ENCODE peak calls at places on chromosomes 16 and 17, in nine cellular contexts. D is transverse colon, B is sigmoid colon, T is tibial nerve, A is ovary, P is A549, N is SK-N-SH, Z is suprapubic skin, K is H1. U is an unnamed sample. For H3K4me1, the result is how much of the 10 kb centered on the place peaks cover.

GRCh38 chr17:66985338-66985737 is 20.8 kb downstream of the CACNG4 start:
- DNase-seq in D (no peak), B (no peak), T (no peak), A (no peak), P (no peak), N (no peak), Z (no peak), K (no peak), U (no peak)

GRCh38 chr16:87657621-87658192 is 55.4 kb downstream of the JPH3 start:
- DNase-seq in D (no peak), B (no peak), T (no peak), A (no peak), P (peak), N (no peak), Z (no peak), K (peak), U (no peak)

GRCh38 chr16:278863-279366 is 1.5 kb upstream of the ARHGDIG start:
- DNase-seq in D (no peak), B (no peak), T (no peak), A (no peak), P (peak), N (no peak), Z (no peak), K (no peak), U (peak)

GRCh38 chr17:42541041-42541833 is 5.2 kb downstream of the NAGLU start:
- DNase-seq in D (peak), B (no peak), T (no peak), A (no peak), P (no peak), N (no peak), Z (no peak), K (no peak), U (peak)

GRCh38 chr17:48505788-48506187 is 25.0 kb downstream of the HOXB1 start:
- DNase-seq in D (no peak), B (no peak), T (no peak), A (no peak), P (peak), N (no peak), Z (no peak), K (no peak), U (no peak)

GRCh38 chr16:10601444-10602401 is 21.3 kb upstream of the EMP2 start:
- DNase-seq in D (peak), B (no peak), T (no peak), A (no peak), P (peak), N (no peak), Z (no peak), K (no peak), U (no peak)

GRCh38 chr17:43554857-43555256 is 8.7 kb upstream of the ETV4 start:
- DNase-seq in D (no peak), B (no peak), T (no peak), A (no peak), P (no peak), N (no peak), Z (no peak), K (no peak), U (no peak)

GRCh38 chr17:76827736-76828135 is 40.5 kb upstream of the MGAT5B start:
- DNase-seq in D (no peak), B (no peak), T (no peak), A (no peak), P (no peak), N (no peak), Z (no peak), K (no peak), U (no peak)

GRCh38 chr17:8798176-8799000 is 777 bp downstream of the MFSD6L start:
- DNase-seq in D (no peak), B (no peak), T (no peak), A (no peak), P (no peak), N (no peak), Z (no peak), K (no peak), U (no peak)

GRCh38 chr16:14668556-14669223 is 25.4 kb downstream of the PLA2G10 start:
- DNase-seq in D (peak), B (no peak), T (no peak), A (no peak), P (no peak), N (no peak), Z (no peak), K (no peak), U (no peak)

GRCh38 chr17:45108051-45108450 is 24.3 kb downstream of the PLCD3 start:
- DNase-seq in D (no peak), B (no peak), T (no peak), A (no peak), P (no peak), N (no peak), Z (no peak), K (no peak), U (no peak)

GRCh38 chr16:84663433-84664101 is 15.3 kb downstream of the KLHL36 start:
- DNase-seq in D (no peak), B (no peak), T (no peak), A (no peak), P (no peak), N (no peak), Z (no peak), K (no peak), U (no peak)

GRCh38 chr16:64339052-64339770 is 782.7 kb downstream of the CDH11 start:
- DNase-seq in D (no peak), B (no peak), T (no peak), A (no peak), P (no peak), N (no peak), Z (no peak), K (no peak), U (no peak)

GRCh38 chr17:15185625-15185991 is 79.5 kb downstream of the PMP22 start:
- DNase-seq in D (peak), B (no peak), T (no peak), A (no peak), P (peak), N (no peak), Z (no peak), K (no peak), U (no peak)

GRCh38 chr16:1670866-1671265 is 7.2 kb upstream of the JPT2 start:
- DNase-seq in D (no peak), B (no peak), T (no peak), A (no peak), P (no peak), N (no peak), Z (no peak), K (no peak), U (no peak)

GRCh38 chr17:82372063-82372590 is 562 bp downstream of the UTS2R start:
- DNase-seq in D (no peak), B (no peak), T (no peak), A (no peak), P (no peak), N (peak), Z (no peak), K (no peak), U (no peak)

GRCh38 chr16:75251280-75252048 is at the start of gene BCAR1:
- DNase-seq in D (peak), B (peak), T (peak), A (peak), P (peak), N (peak), Z (no peak), K (peak), U (peak)

GRCh38 chr17:80792373-80792781 is 199.3 kb upstream of the CHMP6 start:
- DNase-seq in D (no peak), B (peak), T (no peak), A (no peak), P (peak), N (no peak), Z (peak), K (no peak), U (no peak)

GRCh38 chr16:65119905-65120341 is 1.9 kb downstream of the CDH11 start:
- DNase-seq in D (no peak), B (peak), T (no peak), A (peak), P (no peak), N (no peak), Z (no peak), K (no peak), U (no peak)

GRCh38 chr16:58499092-58499511 is 841 bp upstream of the NDRG4 start:
- DNase-seq in D (no peak), B (peak), T (no peak), A (no peak), P (no peak), N (no peak), Z (no peak), K (no peak), U (no peak)
- H3K4me1 ChIP-seq in D (under half), B (under half), T (under half), A (under half), P (under half), N (under half), Z (under half), K (under half), U (under half)

DNA sequence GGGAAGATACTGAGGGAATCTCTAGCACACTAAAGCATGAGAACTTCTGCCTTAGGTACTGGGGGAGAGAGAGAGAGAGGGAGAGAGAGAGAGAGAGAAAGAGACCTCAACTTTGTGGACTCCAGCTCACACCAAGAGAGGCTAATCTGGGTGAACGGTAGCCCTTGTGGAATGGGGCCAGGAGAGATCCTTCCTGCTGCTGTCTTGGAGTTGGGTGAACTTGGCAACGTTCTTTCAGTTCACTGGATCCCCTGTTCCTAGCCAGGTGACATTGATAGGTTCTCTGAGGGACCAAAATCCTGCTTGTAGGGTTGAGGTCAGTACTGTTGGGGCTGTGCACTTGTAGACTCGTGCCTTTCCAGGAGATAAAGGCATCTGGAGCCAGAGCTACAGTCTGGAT is 26.5 kb upstream of the WFIKKN2 start:
- DNase-seq in D (no peak), B (no peak), T (no peak), A (no peak), P (no peak), N (no peak), Z (no peak), K (no peak), U (no peak)
- H3K27ac ChIP-seq in D (no peak), B (no peak), T (no peak), A (no peak), P (no peak), N (no peak), Z (no peak), K (no peak), U (no peak)

DNA sequence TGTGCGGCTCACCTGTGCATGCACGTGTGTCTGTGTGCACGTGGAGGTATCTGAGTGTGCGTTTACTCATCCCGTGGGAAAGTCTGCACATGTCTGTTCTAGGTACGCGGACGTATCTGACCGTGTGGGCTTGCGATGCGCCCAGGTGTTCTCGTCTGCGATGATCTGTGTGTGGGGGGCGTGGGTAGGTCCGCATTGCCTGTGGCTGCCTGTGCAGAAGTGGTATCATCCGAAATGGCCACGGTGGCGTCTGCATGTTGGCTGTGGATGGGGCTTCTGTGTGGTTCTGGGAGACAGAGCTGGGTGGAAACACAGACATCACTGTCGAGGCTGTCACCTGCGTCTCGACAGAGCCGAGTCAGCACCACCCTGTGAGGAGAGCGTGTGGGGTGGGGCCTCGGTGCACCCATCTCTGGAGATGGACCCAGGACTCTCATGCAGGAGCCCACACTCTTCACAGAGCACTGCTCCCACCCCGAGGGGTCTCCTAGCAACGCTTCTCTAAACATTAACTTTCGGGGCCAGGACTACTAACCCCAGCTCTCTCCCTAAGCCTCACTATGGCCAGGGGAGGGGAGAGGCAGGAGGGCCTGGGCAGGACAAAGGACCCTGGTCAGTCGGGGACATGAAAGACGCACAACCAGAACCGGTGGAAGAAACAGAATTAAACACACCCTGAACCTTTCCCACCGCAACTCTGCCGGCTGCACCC is 8.4 kb downstream of the DPEP1 start:
- DNase-seq in D (no peak), B (no peak), T (no peak), A (no peak), P (no peak), N (no peak), Z (no peak), K (no peak), U (no peak)
- TF ChIP-seq EP300 in D (no peak), B (no peak), T (no peak), A (no peak), P (no peak), N (no peak), Z (no peak), K (no peak), U (no peak)

DNA sequence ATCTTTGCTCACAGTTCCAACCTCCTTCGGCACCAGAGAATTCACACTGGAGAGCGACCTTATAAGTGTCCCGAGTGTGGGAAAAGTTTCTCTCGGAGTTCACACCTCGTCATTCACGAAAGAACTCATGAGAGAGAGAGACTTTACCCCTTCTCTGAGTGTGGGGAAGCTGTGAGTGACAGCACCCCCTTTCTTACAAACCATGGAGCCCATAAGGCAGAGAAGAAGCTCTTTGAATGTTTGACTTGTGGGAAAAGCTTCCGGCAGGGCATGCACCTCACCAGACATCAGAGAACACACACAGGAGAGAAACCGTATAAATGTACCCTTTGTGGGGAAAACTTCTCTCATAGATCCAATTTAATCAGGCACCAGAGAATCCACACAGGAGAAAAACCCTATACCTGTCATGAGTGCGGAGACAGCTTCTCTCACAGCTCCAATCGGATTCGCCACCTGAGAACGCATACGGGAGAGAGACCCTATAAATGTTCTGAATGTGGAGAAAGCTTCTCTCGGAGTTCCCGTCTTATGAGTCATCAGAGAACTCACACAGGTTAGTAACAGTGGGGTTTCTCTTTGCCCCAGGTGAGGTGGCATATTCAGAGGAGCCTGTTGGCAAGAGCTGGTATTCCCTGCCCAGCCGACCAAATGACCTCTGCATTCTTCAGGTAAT is 6.8 kb downstream of the ZNF263 start:
- DNase-seq in D (no peak), B (no peak), T (no peak), A (no peak), P (peak), N (no peak), Z (no peak), K (no peak), U (no peak)
- H3K4me1 ChIP-seq in D (under half), B (under half), T (under half), A (under half), P (under half), N (under half), Z (under half), K (under half), U (under half)

GRCh38 chr16:86593913-86594312 is 15.6 kb downstream of the FOXL1 start:
- DNase-seq in D (no peak), B (no peak), T (no peak), A (no peak), P (no peak), N (no peak), Z (no peak), K (no peak), U (no peak)
- H3K27ac ChIP-seq in D (no peak), B (no peak), T (no peak), A (no peak), P (no peak), N (peak), Z (no peak), K (no peak), U (no peak)

GRCh38 chr16:25045696-25046381 is 30.7 kb upstream of the ARHGAP17 start:
- DNase-seq in D (no peak), B (no peak), T (no peak), A (no peak), P (peak), N (no peak), Z (no peak), K (no peak), U (no peak)
- TF ChIP-seq EP300 in D (no peak), B (no peak), T (no peak), A (no peak), P (no peak), N (no peak), Z (no peak), K (no peak), U (no peak)